ENCODE peak calls at places on chromosomes 5 and 9, in eight cellular contexts. K is tibial artery; Q is PC-9; S is CD8-positive, alpha-beta memory T cell; O is breast epithelium; U is astrocyte; F is tibial nerve; Z is heart right ventricle. B is an unnamed sample. For H3K4me1 and H3K27me3, the result is how much of the 10 kb centered on the place peaks cover.

GRCh38 chr9:13615660-13616615 is 336.4 kb upstream of the MPDZ start:
- DNase-seq in K (no peak), Q (no peak), S (no peak), O (no peak), U (no peak), F (no peak), Z (no peak), B (no peak)

GRCh38 chr5:170704417-170705195 is 78.9 kb upstream of the GABRP start:
- DNase-seq in K (no peak), Q (no peak), S (no peak), O (no peak), U (no peak), F (no peak), Z (no peak), B (no peak)

GRCh38 chr5:96699186-96699820 is 37.1 kb downstream of the CAST start:
- DNase-seq in K (no peak), Q (no peak), S (no peak), O (no peak), U (no peak), F (no peak), Z (no peak), B (no peak)

GRCh38 chr5:169393907-169394306 is 93.0 kb upstream of the SLIT3 start:
- DNase-seq in K (no peak), Q (no peak), S (no peak), O (no peak), U (no peak), F (no peak), Z (no peak), B (no peak)

GRCh38 chr5:43309657-43310056 is 3.6 kb downstream of the HMGCS1 start:
- DNase-seq in K (no peak), Q (peak), S (no peak), O (no peak), U (peak), F (no peak), Z (no peak), B (peak)

GRCh38 chr5:169050146-169050571 is 250.8 kb downstream of the SLIT3 start:
- DNase-seq in K (no peak), Q (no peak), S (no peak), O (no peak), U (peak), F (no peak), Z (no peak), B (peak)

GRCh38 chr5:5598547-5599113 is 176.2 kb downstream of the ICE1 start:
- DNase-seq in K (no peak), Q (peak), S (no peak), O (no peak), U (no peak), F (no peak), Z (no peak), B (no peak)

GRCh38 chr9:107314763-107315162 is 31.7 kb downstream of the RAD23B start:
- DNase-seq in K (no peak), Q (no peak), S (no peak), O (no peak), U (no peak), F (no peak), Z (no peak), B (no peak)

GRCh38 chr5:133867851-133868545 is 100.4 kb downstream of the C5orf15 start:
- DNase-seq in K (no peak), Q (no peak), S (no peak), O (no peak), U (no peak), F (no peak), Z (no peak), B (no peak)

GRCh38 chr9:111975709-111976108 is 79.1 kb downstream of the UGCG start:
- DNase-seq in K (no peak), Q (no peak), S (no peak), O (no peak), U (no peak), F (no peak), Z (no peak), B (no peak)

GRCh38 chr9:92669527-92669889 is 423 bp downstream of the IPPK start:
- DNase-seq in K (peak), Q (no peak), S (peak), O (peak), U (no peak), F (no peak), Z (no peak), B (no peak)

GRCh38 chr5:62938927-62939326 is 360.3 kb downstream of the LRRC70 start:
- DNase-seq in K (no peak), Q (no peak), S (no peak), O (no peak), U (no peak), F (no peak), Z (no peak), B (no peak)

GRCh38 chr5:669111-669841 is 23.9 kb downstream of the TPPP start:
- DNase-seq in K (no peak), Q (no peak), S (peak), O (peak), U (peak), F (no peak), Z (no peak), B (no peak)

GRCh38 chr5:65778126-65778525 is 56.1 kb downstream of the NLN start:
- DNase-seq in K (no peak), Q (no peak), S (no peak), O (no peak), U (no peak), F (no peak), Z (no peak), B (no peak)

GRCh38 chr9:81814794-81815464 is 113.3 kb upstream of the SPATA31D4 start:
- DNase-seq in K (no peak), Q (peak), S (no peak), O (no peak), U (peak), F (no peak), Z (no peak), B (peak)

GRCh38 chr9:83957029-83957513 is 22.9 kb downstream of the HNRNPK start:
- DNase-seq in K (no peak), Q (no peak), S (no peak), O (no peak), U (no peak), F (no peak), Z (no peak), B (no peak)

GRCh38 chr9:83166369-83166768 is 103.4 kb upstream of the RASEF start:
- DNase-seq in K (no peak), Q (no peak), S (no peak), O (peak), U (no peak), F (no peak), Z (no peak), B (peak)

GRCh38 chr5:59745422-59745863 is 148.1 kb downstream of the PDE4D start:
- DNase-seq in K (peak), Q (peak), S (no peak), O (no peak), U (peak), F (no peak), Z (peak), B (peak)

GRCh38 chr5:118076490-118076889 is 911.9 kb downstream of the DTWD2 start:
- DNase-seq in K (no peak), Q (no peak), S (no peak), O (no peak), U (no peak), F (no peak), Z (no peak), B (no peak)

GRCh38 chr5:14687023-14687665 is 22.6 kb downstream of the OTULIN start:
- DNase-seq in K (no peak), Q (no peak), S (no peak), O (no peak), U (peak), F (no peak), Z (peak), B (peak)

GRCh38 chr5:129506092-129506491 is 46.0 kb downstream of the ADAMTS19 start:
- DNase-seq in K (no peak), Q (no peak), S (no peak), O (no peak), U (peak), F (no peak), Z (no peak), B (peak)

GRCh38 chr9:38226491-38226951 is 157.5 kb upstream of the SHB start:
- DNase-seq in K (no peak), Q (peak), S (no peak), O (no peak), U (no peak), F (no peak), Z (no peak), B (no peak)

GRCh38 chr9:112296929-112297328 is 36.5 kb downstream of the PTBP3 start:
- DNase-seq in K (no peak), Q (no peak), S (no peak), O (no peak), U (no peak), F (no peak), Z (no peak), B (no peak)

GRCh38 chr9:77883846-77884771 is 147.5 kb downstream of the GNAQ start:
- DNase-seq in K (no peak), Q (peak), S (no peak), O (no peak), U (peak), F (no peak), Z (no peak), B (peak)

GRCh38 chr9:87075537-87075936 is 128.2 kb upstream of the GAS1 start:
- DNase-seq in K (no peak), Q (no peak), S (no peak), O (no peak), U (no peak), F (no peak), Z (no peak), B (no peak)

GRCh38 chr9:89896806-89897340 is 292.1 kb downstream of the GADD45G start:
- DNase-seq in K (no peak), Q (no peak), S (no peak), O (no peak), U (no peak), F (no peak), Z (no peak), B (no peak)

GRCh38 chr9:121156263-121156731 is 45.4 kb downstream of the RAB14 start:
- DNase-seq in K (no peak), Q (no peak), S (no peak), O (no peak), U (peak), F (no peak), Z (no peak), B (peak)

GRCh38 chr5:107968998-107969397 is 298.3 kb upstream of the EFNA5 start:
- DNase-seq in K (no peak), Q (no peak), S (no peak), O (no peak), U (peak), F (no peak), Z (no peak), B (no peak)

GRCh38 chr5:2005101-2006041 is 122.6 kb upstream of the IRX4 start:
- DNase-seq in K (no peak), Q (no peak), S (no peak), O (no peak), U (no peak), F (no peak), Z (no peak), B (no peak)

GRCh38 chr9:97636903-97637302 is 3.3 kb downstream of the NCBP1 start:
- DNase-seq in K (no peak), Q (no peak), S (no peak), O (no peak), U (no peak), F (no peak), Z (no peak), B (no peak)

GRCh38 chr5:150175536-150175935 is 9.0 kb downstream of the CDX1 start:
- DNase-seq in K (no peak), Q (no peak), S (no peak), O (no peak), U (no peak), F (no peak), Z (no peak), B (no peak)

GRCh38 chr5:14745753-14746152 is 81.2 kb downstream of the OTULIN start:
- DNase-seq in K (no peak), Q (no peak), S (peak), O (no peak), U (no peak), F (no peak), Z (no peak), B (no peak)

GRCh38 chr9:10232352-10232930 is 380.4 kb downstream of the PTPRD start:
- DNase-seq in K (no peak), Q (no peak), S (no peak), O (no peak), U (peak), F (no peak), Z (no peak), B (no peak)

GRCh38 chr5:151461312-151461711 is 13.9 kb downstream of the SLC36A1 start:
- DNase-seq in K (no peak), Q (no peak), S (no peak), O (no peak), U (no peak), F (no peak), Z (no peak), B (no peak)

GRCh38 chr9:98168952-98169488 is 23.4 kb downstream of the CORO2A start:
- DNase-seq in K (no peak), Q (peak), S (peak), O (peak), U (peak), F (peak), Z (peak), B (peak)

GRCh38 chr5:180848878-180849277 is 12.2 kb downstream of the ZFP62 start:
- DNase-seq in K (no peak), Q (no peak), S (no peak), O (no peak), U (no peak), F (no peak), Z (no peak), B (no peak)

GRCh38 chr9:135085830-135086546 is 1.5 kb upstream of the OLFM1 start:
- DNase-seq in K (peak), Q (peak), S (no peak), O (peak), U (peak), F (peak), Z (peak), B (peak)

GRCh38 chr9:121609845-121610637 is 41.4 kb upstream of the DAB2IP start:
- DNase-seq in K (peak), Q (peak), S (no peak), O (peak), U (peak), F (no peak), Z (peak), B (peak)

GRCh38 chr5:145245354-145245753 is 589.8 kb downstream of the PRELID2 start:
- DNase-seq in K (no peak), Q (no peak), S (no peak), O (no peak), U (no peak), F (no peak), Z (no peak), B (no peak)
- H3K27ac ChIP-seq in K (peak), Q (no peak), S (no peak), O (no peak), U (peak), F (no peak), Z (no peak), B (no peak)

DNA sequence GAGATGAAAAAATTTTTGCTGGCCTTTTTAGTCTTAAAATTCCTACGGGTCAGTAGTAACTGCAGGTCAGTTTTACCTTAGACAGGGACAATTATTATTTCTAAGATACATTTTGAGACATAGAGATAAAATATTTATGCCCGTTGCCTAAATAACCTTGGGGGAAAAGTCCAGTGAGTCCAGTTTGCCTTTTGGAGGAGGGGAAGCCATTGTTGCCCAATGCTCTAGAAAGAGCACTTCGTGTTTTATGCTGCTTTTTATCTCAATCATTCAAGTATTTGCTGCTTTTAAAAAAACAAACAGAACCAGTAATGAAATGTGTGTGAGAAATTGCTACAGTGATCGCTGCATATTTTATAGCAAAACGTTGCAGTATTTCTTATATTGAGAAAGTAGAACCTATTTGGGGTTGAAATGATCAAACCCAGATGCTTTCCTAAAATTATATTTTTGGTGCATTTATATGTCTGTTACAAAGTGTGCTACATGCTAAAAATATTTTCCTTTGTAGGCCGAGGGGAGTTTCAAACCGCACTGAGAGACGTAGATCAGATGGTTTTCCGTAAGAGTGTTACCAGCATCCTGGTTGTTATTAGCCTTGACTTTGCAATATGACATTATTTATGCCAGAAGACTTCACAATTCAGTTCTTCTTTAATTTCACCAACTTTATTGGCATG is 266.8 kb downstream of the AOPEP start:
- DNase-seq in K (no peak), Q (no peak), S (no peak), O (no peak), U (no peak), F (no peak), Z (no peak), B (no peak)
- H3K4me1 ChIP-seq in K (half or more), Q (under half), S (under half), O (under half), U (under half), F (under half), Z (under half), B (under half)

GRCh38 chr5:38258319-38259061 is at the start of gene EGFLAM:
- DNase-seq in K (no peak), Q (no peak), S (no peak), O (no peak), U (no peak), F (no peak), Z (peak), B (no peak)
- H3K27me3 ChIP-seq in K (under half), Q (half or more), S (under half), O (under half), U (half or more), F (under half), Z (half or more), B (half or more)

GRCh38 chr5:35244171-35244570 is 13.9 kb upstream of the PRLR start:
- DNase-seq in K (no peak), Q (no peak), S (no peak), O (no peak), U (no peak), F (no peak), Z (no peak), B (no peak)
- H3K27ac ChIP-seq in K (no peak), Q (no peak), S (no peak), O (no peak), U (no peak), F (no peak), Z (no peak), B (no peak)

GRCh38 chr9:116144555-116144954 is 9.0 kb upstream of the PAPPA start:
- DNase-seq in K (no peak), Q (no peak), S (no peak), O (no peak), U (no peak), F (no peak), Z (no peak), B (no peak)

GRCh38 chr9:116144038-116144437 is 9.6 kb upstream of the PAPPA start:
- DNase-seq in K (no peak), Q (no peak), S (no peak), O (no peak), U (peak), F (no peak), Z (no peak), B (peak)

GRCh38 chr9:116145036-116145435 is 8.6 kb upstream of the PAPPA start:
- DNase-seq in K (no peak), Q (no peak), S (no peak), O (no peak), U (no peak), F (no peak), Z (no peak), B (no peak)

GRCh38 chr9:116141864-116142561 is 11.6 kb upstream of the PAPPA start:
- DNase-seq in K (no peak), Q (no peak), S (no peak), O (no peak), U (peak), F (no peak), Z (no peak), B (peak)

GRCh38 chr9:116142706-116143492 is 10.7 kb upstream of the PAPPA start:
- DNase-seq in K (no peak), Q (no peak), S (no peak), O (no peak), U (no peak), F (no peak), Z (no peak), B (peak)
- H3K4me1 ChIP-seq in K (under half), Q (under half), S (under half), O (under half), U (under half), F (under half), Z (under half), B (under half)

GRCh38 chr9:131096490-131097258 is at the start of gene AIF1L:
- DNase-seq in K (no peak), Q (peak), S (no peak), O (no peak), U (no peak), F (no peak), Z (no peak), B (no peak)
- H3K27me3 ChIP-seq in K (under half), Q (under half), S (under half), O (under half), U (under half), F (under half), Z (under half), B (under half)

GRCh38 chr5:81425569-81425968 is 31.6 kb upstream of the ACOT12 start:
- DNase-seq in K (no peak), Q (peak), S (no peak), O (no peak), U (peak), F (no peak), Z (no peak), B (no peak)
- H3K27ac ChIP-seq in K (peak), Q (no peak), S (no peak), O (peak), U (no peak), F (peak), Z (no peak), B (no peak)

GRCh38 chr9:124758691-124759090 is 12.4 kb downstream of the NR6A1 start:
- DNase-seq in K (no peak), Q (no peak), S (no peak), O (no peak), U (no peak), F (no peak), Z (no peak), B (no peak)
- H3K4me1 ChIP-seq in K (under half), Q (under half), S (under half), O (under half), U (under half), F (under half), Z (under half), B (under half)

GRCh38 chr5:31193026-31193425 is 460 bp upstream of the CDH6 start:
- DNase-seq in K (no peak), Q (no peak), S (no peak), O (no peak), U (no peak), F (no peak), Z (no peak), B (no peak)

GRCh38 chr5:31196309-31196708 is 2.8 kb downstream of the CDH6 start:
- DNase-seq in K (no peak), Q (no peak), S (no peak), O (no peak), U (peak), F (no peak), Z (no peak), B (no peak)

GRCh38 chr5:31194458-31194808 is 947 bp downstream of the CDH6 start:
- DNase-seq in K (no peak), Q (no peak), S (no peak), O (no peak), U (no peak), F (no peak), Z (no peak), B (no peak)

GRCh38 chr5:31193591-31194457 is at the start of gene CDH6:
- DNase-seq in K (peak), Q (no peak), S (no peak), O (no peak), U (peak), F (no peak), Z (peak), B (no peak)

GRCh38 chr5:31194892-31195291 is 1.4 kb downstream of the CDH6 start:
- DNase-seq in K (no peak), Q (no peak), S (no peak), O (no peak), U (peak), F (no peak), Z (no peak), B (peak)
- H3K27me3 ChIP-seq in K (under half), Q (under half), S (under half), O (under half), U (under half), F (under half), Z (half or more), B (half or more)

GRCh38 chr5:90558344-90559192 is at the start of gene ADGRV1:
- DNase-seq in K (no peak), Q (peak), S (no peak), O (peak), U (peak), F (no peak), Z (no peak), B (peak)
- H3K27ac ChIP-seq in K (no peak), Q (no peak), S (no peak), O (peak), U (no peak), F (no peak), Z (no peak), B (no peak)

B was measured in foreskin keratinocyte.